ENCODE peak calls at places on chromosomes 2 and 18, in ten cellular contexts. One of them, this sample, is unnamed.

GRCh38 chr2:237861875-237862527 is 2.6 kb downstream of the RAMP1 start:
- DNase-seq in ELR: no peak
- DNase-seq in SW480: no peak
- DNase-seq in glutamatergic neuron: no peak
- DNase-seq in MM.1S: no peak
- DNase-seq in NCI-H1105: no peak
- DNase-seq in NAMALWA: no peak
- DNase-seq in SK-N-DZ: no peak
- DNase-seq in KG1: no peak
- DNase-seq in right lobe of liver: no peak
- DNase-seq in this sample: no peak

GRCh38 chr18:2512059-2512458 is 59.2 kb downstream of the METTL4 start:
- DNase-seq in right lobe of liver: no peak
- DNase-seq in SW480: no peak
- DNase-seq in ELR: no peak
- DNase-seq in KG1: no peak
- DNase-seq in NCI-H1105: no peak
- DNase-seq in MM.1S: no peak
- DNase-seq in NAMALWA: no peak
- DNase-seq in glutamatergic neuron: no peak
- DNase-seq in SK-N-DZ: no peak
- DNase-seq in this sample: no peak

GRCh38 chr18:9708057-9708881 is at the start of gene RAB31:
- DNase-seq in NAMALWA: no peak
- DNase-seq in glutamatergic neuron: peak
- DNase-seq in right lobe of liver: peak
- DNase-seq in MM.1S: peak
- DNase-seq in SK-N-DZ: no peak
- DNase-seq in NCI-H1105: no peak
- DNase-seq in SW480: no peak
- DNase-seq in KG1: no peak
- DNase-seq in ELR: peak
- DNase-seq in this sample: no peak

GRCh38 chr2:171830039-171830438 is 64.0 kb downstream of the SLC25A12 start:
- DNase-seq in right lobe of liver: no peak
- DNase-seq in NCI-H1105: no peak
- DNase-seq in SW480: no peak
- DNase-seq in glutamatergic neuron: no peak
- DNase-seq in SK-N-DZ: no peak
- DNase-seq in KG1: no peak
- DNase-seq in MM.1S: no peak
- DNase-seq in ELR: no peak
- DNase-seq in NAMALWA: no peak
- DNase-seq in this sample: no peak

GRCh38 chr2:185876234-185876633 is 137.6 kb downstream of the FSIP2 start:
- DNase-seq in KG1: no peak
- DNase-seq in right lobe of liver: no peak
- DNase-seq in NCI-H1105: no peak
- DNase-seq in ELR: no peak
- DNase-seq in SW480: no peak
- DNase-seq in MM.1S: no peak
- DNase-seq in glutamatergic neuron: no peak
- DNase-seq in NAMALWA: no peak
- DNase-seq in SK-N-DZ: no peak
- DNase-seq in this sample: no peak

GRCh38 chr2:205427112-205427511 is 255.2 kb upstream of the NRP2 start:
- DNase-seq in glutamatergic neuron: no peak
- DNase-seq in KG1: no peak
- DNase-seq in ELR: peak
- DNase-seq in NCI-H1105: no peak
- DNase-seq in MM.1S: no peak
- DNase-seq in NAMALWA: no peak
- DNase-seq in SK-N-DZ: no peak
- DNase-seq in right lobe of liver: no peak
- DNase-seq in SW480: no peak
- DNase-seq in this sample: no peak

GRCh38 chr2:237451582-237452469 is 35.2 kb upstream of the MLPH start:
- DNase-seq in SK-N-DZ: peak
- DNase-seq in glutamatergic neuron: peak
- DNase-seq in NCI-H1105: no peak
- DNase-seq in KG1: no peak
- DNase-seq in NAMALWA: no peak
- DNase-seq in ELR: peak
- DNase-seq in MM.1S: no peak
- DNase-seq in right lobe of liver: no peak
- DNase-seq in SW480: no peak
- DNase-seq in this sample: no peak

GRCh38 chr2:231923951-231924888 is 2.0 kb downstream of the NPPC start:
- DNase-seq in glutamatergic neuron: no peak
- DNase-seq in SW480: no peak
- DNase-seq in right lobe of liver: no peak
- DNase-seq in ELR: no peak
- DNase-seq in NAMALWA: no peak
- DNase-seq in NCI-H1105: no peak
- DNase-seq in MM.1S: no peak
- DNase-seq in KG1: no peak
- DNase-seq in SK-N-DZ: no peak
- DNase-seq in this sample: no peak

GRCh38 chr2:227780981-227781630 is 32.5 kb upstream of the CCL20 start:
- DNase-seq in ELR: no peak
- DNase-seq in NAMALWA: no peak
- DNase-seq in glutamatergic neuron: no peak
- DNase-seq in SK-N-DZ: peak
- DNase-seq in right lobe of liver: no peak
- DNase-seq in NCI-H1105: no peak
- DNase-seq in KG1: no peak
- DNase-seq in SW480: no peak
- DNase-seq in MM.1S: no peak
- DNase-seq in this sample: no peak

GRCh38 chr18:79571221-79572092 is 108.1 kb upstream of the CTDP1 start:
- DNase-seq in NCI-H1105: no peak
- DNase-seq in NAMALWA: no peak
- DNase-seq in KG1: no peak
- DNase-seq in right lobe of liver: peak
- DNase-seq in ELR: no peak
- DNase-seq in SK-N-DZ: no peak
- DNase-seq in SW480: no peak
- DNase-seq in glutamatergic neuron: peak
- DNase-seq in MM.1S: no peak
- DNase-seq in this sample: no peak

GRCh38 chr2:131516011-131516410 is 11.7 kb upstream of the CCDC74A start:
- DNase-seq in NAMALWA: no peak
- DNase-seq in SW480: no peak
- DNase-seq in MM.1S: no peak
- DNase-seq in KG1: no peak
- DNase-seq in SK-N-DZ: no peak
- DNase-seq in NCI-H1105: no peak
- DNase-seq in right lobe of liver: no peak
- DNase-seq in ELR: no peak
- DNase-seq in glutamatergic neuron: no peak
- DNase-seq in this sample: no peak

GRCh38 chr2:39620067-39620466 is 45.6 kb upstream of the TMEM178A start:
- DNase-seq in KG1: peak
- DNase-seq in glutamatergic neuron: no peak
- DNase-seq in ELR: peak
- DNase-seq in SK-N-DZ: no peak
- DNase-seq in NCI-H1105: no peak
- DNase-seq in right lobe of liver: peak
- DNase-seq in SW480: no peak
- DNase-seq in MM.1S: no peak
- DNase-seq in NAMALWA: peak
- DNase-seq in this sample: peak

GRCh38 chr2:9971105-9971818 is 19.8 kb downstream of the GRHL1 start:
- DNase-seq in ELR: no peak
- DNase-seq in SK-N-DZ: no peak
- DNase-seq in NAMALWA: no peak
- DNase-seq in SW480: no peak
- DNase-seq in NCI-H1105: no peak
- DNase-seq in KG1: no peak
- DNase-seq in MM.1S: no peak
- DNase-seq in glutamatergic neuron: no peak
- DNase-seq in right lobe of liver: no peak
- DNase-seq in this sample: no peak

GRCh38 chr2:136101042-136101441 is 16.9 kb downstream of the CXCR4 start:
- DNase-seq in glutamatergic neuron: no peak
- DNase-seq in ELR: no peak
- DNase-seq in KG1: no peak
- DNase-seq in SW480: no peak
- DNase-seq in MM.1S: no peak
- DNase-seq in NAMALWA: no peak
- DNase-seq in NCI-H1105: no peak
- DNase-seq in right lobe of liver: no peak
- DNase-seq in SK-N-DZ: no peak
- DNase-seq in this sample: no peak

GRCh38 chr2:60316381-60317028 is 236.9 kb downstream of the BCL11A start:
- DNase-seq in right lobe of liver: peak
- DNase-seq in SW480: peak
- DNase-seq in KG1: no peak
- DNase-seq in NCI-H1105: no peak
- DNase-seq in ELR: no peak
- DNase-seq in MM.1S: no peak
- DNase-seq in SK-N-DZ: no peak
- DNase-seq in glutamatergic neuron: peak
- DNase-seq in NAMALWA: no peak
- DNase-seq in this sample: no peak

GRCh38 chr18:38262666-38263065 is 697.1 kb upstream of the CELF4 start:
- DNase-seq in right lobe of liver: no peak
- DNase-seq in SK-N-DZ: no peak
- DNase-seq in KG1: no peak
- DNase-seq in ELR: no peak
- DNase-seq in NAMALWA: no peak
- DNase-seq in MM.1S: no peak
- DNase-seq in glutamatergic neuron: no peak
- DNase-seq in NCI-H1105: no peak
- DNase-seq in SW480: no peak
- DNase-seq in this sample: no peak

GRCh38 chr2:195687320-195688086 is 30.5 kb downstream of the SLC39A10 start:
- DNase-seq in right lobe of liver: no peak
- DNase-seq in NCI-H1105: no peak
- DNase-seq in MM.1S: no peak
- DNase-seq in NAMALWA: no peak
- DNase-seq in SK-N-DZ: no peak
- DNase-seq in glutamatergic neuron: no peak
- DNase-seq in SW480: no peak
- DNase-seq in ELR: no peak
- DNase-seq in KG1: no peak
- DNase-seq in this sample: no peak

GRCh38 chr18:67509711-67510110 is 6.8 kb downstream of the DSEL start:
- DNase-seq in SK-N-DZ: no peak
- DNase-seq in NAMALWA: no peak
- DNase-seq in ELR: no peak
- DNase-seq in KG1: no peak
- DNase-seq in right lobe of liver: no peak
- DNase-seq in SW480: no peak
- DNase-seq in MM.1S: no peak
- DNase-seq in NCI-H1105: no peak
- DNase-seq in glutamatergic neuron: no peak
- DNase-seq in this sample: no peak

GRCh38 chr2:30915485-30915884 is 108.2 kb upstream of the CAPN13 start:
- DNase-seq in SK-N-DZ: peak
- DNase-seq in glutamatergic neuron: peak
- DNase-seq in ELR: peak
- DNase-seq in MM.1S: no peak
- DNase-seq in SW480: peak
- DNase-seq in NCI-H1105: no peak
- DNase-seq in KG1: no peak
- DNase-seq in right lobe of liver: no peak
- DNase-seq in NAMALWA: peak
- DNase-seq in this sample: peak

GRCh38 chr2:145724499-145724898 is 1204.6 kb upstream of the ZEB2 start:
- DNase-seq in SW480: no peak
- DNase-seq in KG1: no peak
- DNase-seq in ELR: no peak
- DNase-seq in NAMALWA: no peak
- DNase-seq in glutamatergic neuron: no peak
- DNase-seq in MM.1S: no peak
- DNase-seq in NCI-H1105: no peak
- DNase-seq in SK-N-DZ: no peak
- DNase-seq in right lobe of liver: no peak
- DNase-seq in this sample: peak

GRCh38 chr2:215960825-215961224 is 52.5 kb downstream of the MREG start:
- DNase-seq in glutamatergic neuron: no peak
- DNase-seq in NAMALWA: no peak
- DNase-seq in SW480: no peak
- DNase-seq in MM.1S: no peak
- DNase-seq in NCI-H1105: no peak
- DNase-seq in SK-N-DZ: no peak
- DNase-seq in ELR: no peak
- DNase-seq in KG1: no peak
- DNase-seq in right lobe of liver: no peak
- DNase-seq in this sample: no peak

GRCh38 chr2:100105678-100106054 is 36.7 kb downstream of the AFF3 start:
- DNase-seq in right lobe of liver: no peak
- DNase-seq in NAMALWA: no peak
- DNase-seq in NCI-H1105: no peak
- DNase-seq in KG1: no peak
- DNase-seq in MM.1S: no peak
- DNase-seq in ELR: peak
- DNase-seq in glutamatergic neuron: peak
- DNase-seq in SK-N-DZ: no peak
- DNase-seq in SW480: no peak
- DNase-seq in this sample: no peak

GRCh38 chr2:74507926-74508520 is 528 bp upstream of the PCGF1 start:
- DNase-seq in SW480: peak
- DNase-seq in MM.1S: peak
- DNase-seq in right lobe of liver: no peak
- DNase-seq in ELR: peak
- DNase-seq in glutamatergic neuron: peak
- DNase-seq in SK-N-DZ: peak
- DNase-seq in KG1: no peak
- DNase-seq in NAMALWA: peak
- DNase-seq in NCI-H1105: no peak
- DNase-seq in this sample: no peak

GRCh38 chr2:45012733-45013132 is 3.5 kb upstream of the SIX2 start:
- DNase-seq in SW480: no peak
- DNase-seq in glutamatergic neuron: no peak
- DNase-seq in SK-N-DZ: no peak
- DNase-seq in NAMALWA: no peak
- DNase-seq in KG1: no peak
- DNase-seq in NCI-H1105: no peak
- DNase-seq in right lobe of liver: no peak
- DNase-seq in MM.1S: no peak
- DNase-seq in ELR: no peak
- DNase-seq in this sample: no peak

GRCh38 chr2:236988690-236989639 is 96.7 kb upstream of the COPS8 start:
- DNase-seq in right lobe of liver: peak
- DNase-seq in SW480: no peak
- DNase-seq in MM.1S: no peak
- DNase-seq in NCI-H1105: no peak
- DNase-seq in SK-N-DZ: peak
- DNase-seq in NAMALWA: no peak
- DNase-seq in glutamatergic neuron: no peak
- DNase-seq in ELR: no peak
- DNase-seq in KG1: no peak
- DNase-seq in this sample: no peak